ENCODE peak calls at places on chromosomes 1 and 21, in eight cellular contexts. E, P, F, O, J, D, I and R are unnamed samples. For H3K27me3, the result is how much of the 10 kb centered on the place peaks cover.

GRCh38 chr1:195141294-195141693 is 1466.9 kb downstream of the KCNT2 start:
- DNase-seq in O (no peak), D (no peak), E (no peak), F (no peak), J (no peak), I (no peak), P (no peak), R (no peak)

GRCh38 chr21:39662411-39662953 is 49.7 kb downstream of the B3GALT5 start:
- DNase-seq in I (no peak), P (no peak), J (no peak), F (no peak), E (no peak), D (no peak), O (no peak), R (no peak)

GRCh38 chr1:234486858-234487830 is 8.2 kb upstream of the TARBP1 start:
- DNase-seq in O (no peak), J (peak), E (peak), F (peak), D (peak), I (peak), P (no peak), R (peak)

GRCh38 chr1:115363171-115363570 is 25.1 kb upstream of the NGF start:
- DNase-seq in P (no peak), F (no peak), O (no peak), E (no peak), J (no peak), D (no peak), I (no peak), R (no peak)

GRCh38 chr1:15797614-15798390 is 9.6 kb downstream of the UQCRHL start:
- DNase-seq in I (no peak), E (peak), J (peak), D (no peak), O (no peak), F (no peak), P (no peak), R (peak)

GRCh38 chr1:214107322-214108096 is 119.7 kb downstream of the PROX1 start:
- DNase-seq in E (peak), P (no peak), D (no peak), J (no peak), F (peak), O (no peak), I (peak), R (peak)

GRCh38 chr1:19009882-19010321 is 53.4 kb upstream of the IFFO2 start:
- DNase-seq in F (no peak), I (no peak), D (peak), E (no peak), J (peak), P (no peak), O (no peak), R (no peak)

GRCh38 chr1:167635233-167635648 is 5.2 kb downstream of the RCSD1 start:
- DNase-seq in E (no peak), P (peak), O (no peak), F (peak), D (peak), J (no peak), I (peak), R (no peak)

GRCh38 chr21:36909423-36909822 is 57.0 kb downstream of the HLCS start:
- DNase-seq in F (no peak), D (no peak), P (no peak), I (no peak), J (no peak), O (no peak), E (no peak), R (no peak)

GRCh38 chr1:145990249-145991097 is 5.9 kb downstream of the TXNIP start:
- DNase-seq in E (peak), F (no peak), J (no peak), D (no peak), I (no peak), P (no peak), O (peak), R (peak)

GRCh38 chr21:15688809-15689208 is 41.0 kb upstream of the USP25 start:
- DNase-seq in J (peak), E (no peak), P (no peak), O (no peak), F (no peak), I (no peak), D (no peak), R (no peak)

GRCh38 chr1:244672961-244673695 is 20.2 kb downstream of the DESI2 start:
- DNase-seq in J (no peak), O (no peak), I (peak), D (no peak), P (no peak), E (peak), F (peak), R (no peak)

GRCh38 chr1:205578780-205579571 is 52.8 kb downstream of the ELK4 start:
- DNase-seq in P (no peak), I (no peak), J (peak), F (no peak), D (no peak), E (no peak), O (no peak), R (no peak)
- H3K27me3 ChIP-seq in P (under half), I (under half), J (under half), F (under half), D (under half), E (under half), O (under half), R (under half)

DNA sequence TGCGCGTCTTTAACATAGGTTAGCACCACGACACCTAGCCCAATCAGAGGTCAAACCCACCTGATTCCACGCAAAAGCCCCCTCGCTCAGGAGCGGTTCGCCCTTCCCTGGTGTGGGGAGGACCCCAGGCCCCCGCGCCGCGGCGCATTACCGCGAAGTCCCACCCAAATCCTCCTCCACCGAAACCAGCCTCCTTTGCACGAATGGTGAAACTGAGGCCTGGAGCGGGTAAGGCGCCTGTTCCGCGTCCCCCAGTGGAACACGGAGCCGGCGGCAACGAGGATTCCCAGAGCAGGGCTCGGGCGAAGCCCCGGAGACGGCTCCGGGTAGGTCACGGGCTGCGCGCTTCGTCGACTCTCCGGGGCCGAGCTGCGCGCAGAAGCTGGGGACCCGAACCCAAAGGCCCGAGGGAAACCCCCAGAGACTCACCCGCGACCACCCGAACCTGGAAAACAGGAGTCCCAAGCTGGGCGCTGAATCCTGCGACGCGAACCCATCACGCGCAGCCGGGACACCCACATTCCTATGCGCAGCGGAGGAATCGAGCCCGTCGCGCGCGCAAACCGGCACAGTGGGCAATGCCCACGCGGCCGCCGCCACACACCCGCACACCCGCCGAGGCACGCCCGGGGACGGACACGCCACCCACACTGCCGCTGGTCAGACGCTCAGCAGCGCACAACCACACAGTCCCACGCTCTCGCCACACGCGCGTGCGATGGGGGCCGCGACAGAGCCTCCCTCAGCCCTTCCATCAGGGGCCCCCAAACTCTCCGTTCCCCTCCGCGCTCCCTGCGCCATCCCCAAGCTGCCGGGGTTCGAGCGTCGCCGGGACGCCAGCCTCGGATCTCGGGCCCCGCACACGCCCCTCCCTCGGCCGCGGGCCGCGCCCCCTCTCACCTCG is 507 bp downstream of the GLIS1 start:
- DNase-seq in D (no peak), O (no peak), P (no peak), I (no peak), E (no peak), J (no peak), F (peak), R (no peak)
- H3K27me3 ChIP-seq in D (under half), O (under half), P (under half), I (half or more), E (under half), J (under half), F (under half), R (under half)

GRCh38 chr1:152003846-152004442 is 10.3 kb upstream of the S100A10 start:
- DNase-seq in F (no peak), O (no peak), D (no peak), I (no peak), J (peak), P (no peak), E (no peak), R (peak)

GRCh38 chr1:152001631-152002584 is 8.2 kb upstream of the S100A10 start:
- DNase-seq in E (peak), P (no peak), I (peak), J (peak), D (peak), F (peak), O (peak), R (peak)

GRCh38 chr1:152002960-152003359 is 9.3 kb upstream of the S100A10 start:
- DNase-seq in E (no peak), O (no peak), F (peak), D (no peak), I (no peak), P (no peak), J (no peak), R (no peak)

GRCh38 chr1:151998611-151999362 is 5.1 kb upstream of the S100A10 start:
- DNase-seq in J (peak), P (no peak), O (no peak), E (no peak), D (no peak), F (no peak), I (no peak), R (peak)

GRCh38 chr1:152000989-152001630 is 7.5 kb upstream of the S100A10 start:
- DNase-seq in O (no peak), J (no peak), P (no peak), E (no peak), F (no peak), D (no peak), I (no peak), R (no peak)
- H3K27me3 ChIP-seq in O (under half), J (under half), P (under half), E (under half), F (under half), D (under half), I (under half), R (under half)

DNA sequence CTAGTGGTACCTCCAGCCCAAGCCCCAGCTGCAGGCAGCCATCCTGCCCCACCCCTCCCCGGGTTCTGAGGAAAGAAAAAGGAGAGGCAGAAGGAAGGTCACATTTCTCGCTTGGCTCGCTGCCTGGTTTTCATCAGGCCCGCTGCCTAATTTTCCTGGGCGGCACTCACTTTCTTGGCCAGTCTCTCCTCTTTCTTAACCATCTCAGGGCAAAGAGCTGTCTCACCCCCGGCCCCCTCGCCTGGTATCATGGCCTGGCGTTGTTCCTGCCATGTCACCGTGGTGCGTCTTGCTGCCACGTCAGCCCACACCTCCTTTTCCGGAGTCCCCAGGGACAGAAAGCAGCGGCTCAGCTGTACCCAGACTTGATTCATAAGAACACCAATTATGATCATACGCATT is 26.6 kb upstream of the CASZ1 start:
- DNase-seq in D (no peak), I (peak), J (no peak), E (peak), P (no peak), O (no peak), F (no peak), R (peak)
- H3K27me3 ChIP-seq in D (under half), I (under half), J (under half), E (under half), P (under half), O (under half), F (under half), R (under half)

GRCh38 chr21:31725202-31725840 is 6.6 kb downstream of the SCAF4 start:
- DNase-seq in F (no peak), E (no peak), O (no peak), P (no peak), J (no peak), D (no peak), I (no peak), R (no peak)

GRCh38 chr21:31728191-31728590 is 3.7 kb downstream of the SCAF4 start:
- DNase-seq in D (no peak), P (no peak), O (no peak), E (no peak), F (no peak), I (no peak), J (no peak), R (no peak)

GRCh38 chr21:31726407-31726806 is 5.5 kb downstream of the SCAF4 start:
- DNase-seq in E (no peak), O (no peak), P (no peak), J (no peak), F (no peak), D (no peak), I (no peak), R (no peak)

GRCh38 chr21:31728952-31729351 is 3.0 kb downstream of the SCAF4 start:
- DNase-seq in P (no peak), D (no peak), E (no peak), O (no peak), I (no peak), F (no peak), J (no peak), R (peak)

DNA sequence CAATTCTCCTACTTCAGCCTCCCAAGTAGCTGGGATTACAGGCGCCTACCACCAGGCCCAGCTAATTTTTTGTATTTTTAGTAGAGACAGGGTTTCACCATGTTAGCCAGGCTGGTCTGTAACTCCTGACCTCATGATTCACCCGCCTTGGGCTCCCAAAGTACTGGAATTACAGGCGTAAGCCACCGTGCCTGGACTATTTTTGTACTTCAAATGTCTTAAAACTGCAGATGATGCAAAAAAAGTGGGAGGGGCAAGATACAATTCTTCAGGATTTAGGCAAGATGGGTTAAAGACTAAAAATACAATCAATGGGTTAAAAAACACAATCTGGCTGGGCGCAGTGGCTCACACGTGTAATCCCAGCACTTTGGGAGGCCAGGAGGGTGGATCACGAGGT is 4.7 kb downstream of the SCAF4 start:
- DNase-seq in I (no peak), F (no peak), O (no peak), D (no peak), J (no peak), P (no peak), E (no peak), R (no peak)
- H3K27me3 ChIP-seq in I (under half), F (under half), O (under half), D (under half), J (under half), P (under half), E (under half), R (under half)

DNA sequence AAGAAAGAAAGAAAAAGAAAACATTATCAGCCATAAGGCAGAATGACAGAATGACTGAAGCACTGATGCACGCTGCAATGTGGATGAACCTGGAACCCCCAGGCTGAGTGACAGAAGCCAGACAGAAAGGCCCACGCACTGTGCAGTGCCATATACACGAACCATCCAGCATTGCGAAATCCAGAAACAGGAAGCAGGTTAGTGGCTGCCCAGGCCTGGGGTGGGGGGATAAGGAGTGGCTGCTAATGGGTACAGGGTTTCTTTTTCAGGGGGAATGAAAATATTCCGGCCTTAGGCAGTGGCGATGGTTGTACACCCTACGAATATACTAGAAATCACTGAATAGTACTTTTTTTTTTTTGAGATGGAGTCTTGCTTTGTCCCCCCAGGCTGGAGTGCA is 57.0 kb downstream of the CHD5 start:
- DNase-seq in F (no peak), P (no peak), J (no peak), D (no peak), I (no peak), O (peak), E (no peak), R (no peak)
- H3K27me3 ChIP-seq in F (under half), P (under half), J (under half), D (under half), I (under half), O (under half), E (under half), R (under half)

GRCh38 chr1:241697640-241698018 is 45.5 kb downstream of the WDR64 start:
- DNase-seq in I (no peak), P (no peak), E (no peak), O (no peak), D (no peak), J (no peak), F (no peak), R (no peak)

GRCh38 chr1:241698177-241698576 is 46.1 kb downstream of the WDR64 start:
- DNase-seq in J (no peak), P (no peak), I (no peak), E (no peak), D (no peak), F (no peak), O (no peak), R (no peak)

GRCh38 chr1:241696172-241696814 is 44.2 kb downstream of the WDR64 start:
- DNase-seq in J (no peak), E (no peak), O (no peak), D (no peak), F (no peak), P (no peak), I (no peak), R (no peak)

GRCh38 chr1:241696815-241697639 is 44.9 kb downstream of the WDR64 start:
- DNase-seq in O (no peak), E (no peak), D (no peak), I (no peak), J (no peak), P (no peak), F (no peak), R (no peak)

DNA sequence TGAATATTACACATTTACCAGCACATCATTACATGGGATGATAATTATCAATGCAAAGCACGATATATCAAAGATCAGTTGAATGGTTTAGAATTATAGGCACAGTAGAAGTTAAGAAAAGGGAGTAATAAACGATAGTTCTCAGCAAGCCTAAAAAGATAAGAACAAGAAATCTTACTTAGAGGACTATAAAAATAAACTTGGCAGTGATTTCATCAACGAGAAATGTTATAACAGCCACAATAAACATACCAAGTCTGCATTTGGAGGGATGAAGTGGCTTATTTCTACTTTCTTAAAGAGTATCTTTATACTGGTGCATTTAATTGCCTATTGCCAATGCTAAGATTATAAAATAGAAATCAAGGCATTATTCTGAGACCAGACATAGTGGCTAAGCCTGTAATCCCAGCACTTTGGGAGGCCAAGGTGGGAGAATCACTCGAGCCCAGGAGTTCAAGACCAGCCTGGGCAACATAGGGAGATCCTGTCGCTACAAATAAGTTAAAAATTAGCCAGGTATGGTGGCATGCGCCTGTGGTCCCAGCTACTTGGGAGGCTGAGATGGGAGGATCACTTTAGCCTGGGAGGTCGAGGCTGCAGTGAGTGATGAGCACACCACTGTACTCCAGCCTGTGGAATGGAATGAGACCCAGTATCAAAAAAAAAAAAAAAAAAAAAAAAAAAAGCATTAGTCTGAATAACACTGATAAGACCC is 43.5 kb downstream of the WDR64 start:
- DNase-seq in O (no peak), D (no peak), E (no peak), F (no peak), J (peak), I (no peak), P (no peak), R (no peak)
- H3K27me3 ChIP-seq in O (under half), D (under half), E (under half), F (under half), J (under half), I (under half), P (under half), R (under half)

GRCh38 chr21:42623684-42624083 is 29.7 kb upstream of the PDE9A start:
- DNase-seq in D (no peak), E (no peak), P (no peak), F (no peak), I (no peak), J (no peak), O (no peak), R (no peak)

GRCh38 chr21:42621828-42622199 is 31.6 kb upstream of the PDE9A start:
- DNase-seq in J (no peak), O (no peak), P (no peak), F (no peak), E (no peak), D (no peak), I (no peak), R (no peak)

GRCh38 chr21:42622284-42622683 is 31.1 kb upstream of the PDE9A start:
- DNase-seq in D (no peak), P (no peak), E (no peak), F (no peak), O (no peak), I (no peak), J (no peak), R (no peak)

GRCh38 chr21:42619841-42620240 is 33.6 kb upstream of the PDE9A start:
- DNase-seq in D (no peak), J (no peak), P (no peak), I (no peak), E (no peak), O (no peak), F (no peak), R (no peak)

DNA sequence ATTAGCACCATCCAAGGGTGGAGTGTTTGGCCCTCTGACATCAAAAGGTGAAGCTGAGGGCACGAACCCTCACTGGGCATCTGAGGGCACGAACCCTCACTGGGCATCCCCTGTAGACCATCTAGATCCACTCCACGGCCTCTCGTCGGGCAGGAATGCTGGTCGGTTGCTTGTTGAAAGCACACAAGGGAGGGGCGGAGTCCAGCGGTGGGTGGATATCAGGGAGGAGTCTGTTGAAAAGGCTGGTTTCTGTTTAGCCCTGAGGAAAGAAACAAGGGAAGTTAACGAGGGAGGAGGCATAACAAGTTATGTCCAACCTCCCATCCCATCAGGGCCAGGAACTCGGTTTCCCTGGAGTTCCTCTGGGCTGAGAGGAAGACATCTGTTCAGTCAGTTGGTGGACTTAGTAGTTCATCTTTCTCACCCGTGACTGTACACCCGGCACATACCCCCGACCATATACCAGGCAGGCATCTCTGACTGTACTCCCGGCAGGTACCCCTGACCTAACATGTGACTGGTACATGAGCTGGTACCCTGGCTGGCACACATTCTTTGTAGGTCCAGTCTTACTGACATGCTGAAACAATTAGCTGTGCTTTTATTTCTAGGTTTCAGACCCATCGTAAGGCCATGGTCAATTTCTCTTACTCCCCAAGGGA is 32.1 kb upstream of the PDE9A start:
- DNase-seq in F (no peak), E (no peak), P (no peak), O (peak), I (no peak), J (no peak), D (no peak), R (peak)
- H3K27me3 ChIP-seq in F (under half), E (under half), P (under half), O (under half), I (under half), J (half or more), D (under half), R (under half)